ENCODE peak calls at places on chromosomes 13 and 19, in four cellular contexts. C is Calu3, Y is RWPE1, M is tibial nerve. K is an unnamed sample.

GRCh38 chr13:49976314-49977258 is 20.3 kb upstream of the TRIM13 start:
- DNase-seq in C (peak), Y (peak), M (peak), K (peak)

GRCh38 chr19:43575955-43576451 is 402 bp downstream of the PINLYP start:
- DNase-seq in C (no peak), Y (no peak), M (no peak), K (no peak)

GRCh38 chr13:85755123-85755522 is 44.1 kb downstream of the SLITRK6 start:
- DNase-seq in C (no peak), Y (no peak), M (no peak), K (no peak)

GRCh38 chr19:9008667-9009066 is 1.5 kb downstream of the MUC16 start:
- DNase-seq in C (no peak), Y (no peak), M (no peak), K (no peak)

GRCh38 chr19:24054044-24054935 is 32.7 kb upstream of the ZNF254 start:
- DNase-seq in C (no peak), Y (peak), M (no peak), K (no peak)

GRCh38 chr13:27474751-27475268 is 24.4 kb upstream of the MTIF3 start:
- DNase-seq in C (no peak), Y (no peak), M (no peak), K (no peak)

GRCh38 chr19:8592231-8593009 is 15.2 kb upstream of the MYO1F start:
- DNase-seq in C (no peak), Y (peak), M (peak), K (peak)

GRCh38 chr13:27551563-27551962 is 68.8 kb downstream of the LNX2 start:
- DNase-seq in C (no peak), Y (no peak), M (no peak), K (no peak)

GRCh38 chr19:17721821-17722220 is 2.5 kb downstream of the MAP1S start:
- DNase-seq in C (no peak), Y (no peak), M (peak), K (no peak)

GRCh38 chr13:78121459-78122348 is 203.1 kb upstream of the EDNRB start:
- DNase-seq in C (peak), Y (peak), M (no peak), K (peak)

GRCh38 chr19:9877775-9878510 is 42.8 kb downstream of the PIN1 start:
- DNase-seq in C (no peak), Y (peak), M (no peak), K (no peak)

GRCh38 chr19:46718157-46718933 is 1.4 kb upstream of the PRKD2 start:
- DNase-seq in C (peak), Y (peak), M (no peak), K (peak)

DNA sequence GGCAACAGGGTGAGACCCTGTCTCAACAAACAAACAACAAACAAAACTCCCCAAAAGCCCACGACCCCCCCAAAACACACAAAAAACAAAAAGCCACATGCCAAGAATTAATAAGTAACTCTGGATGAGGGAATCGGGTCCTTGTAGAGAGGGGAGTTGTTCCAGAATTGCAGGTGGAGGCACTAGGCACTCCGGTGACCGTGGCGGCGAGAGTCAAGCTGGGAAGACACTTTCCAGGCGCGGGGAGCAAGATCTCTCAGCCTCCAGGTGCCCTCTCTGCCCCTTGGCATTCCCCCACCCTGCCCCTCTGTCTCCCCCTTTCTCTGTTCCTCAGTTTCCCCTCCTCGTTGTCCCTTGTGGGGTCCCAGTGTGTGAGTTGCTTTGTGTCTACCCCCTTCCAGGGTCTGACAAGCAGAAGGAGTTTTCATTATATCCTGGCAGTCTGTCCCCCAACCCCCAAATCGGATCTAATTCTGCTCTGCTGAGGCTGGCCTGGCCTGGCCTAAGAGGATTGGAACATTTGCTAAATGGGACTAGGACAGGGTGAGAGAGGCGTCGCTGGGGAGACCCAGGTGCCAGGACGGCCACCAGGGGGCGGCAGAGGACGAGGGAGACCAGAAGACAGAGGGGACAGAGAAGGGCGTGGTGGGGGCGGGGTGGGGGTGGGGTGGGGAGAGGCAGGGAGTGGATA is 8.3 kb upstream of the CRX start:
- DNase-seq in C (peak), Y (peak), M (peak), K (peak)
- TF ChIP-seq CTCF in C (peak), Y (peak), M (peak), K (peak)

GRCh38 chr19:42311612-42312160 is 1.4 kb upstream of the TMEM145 start:
- DNase-seq in C (no peak), Y (no peak), M (no peak), K (no peak)
- TF ChIP-seq CTCF in C (no peak), Y (no peak), M (no peak), K (no peak)

GRCh38 chr19:50518091-50519005 is 4.6 kb upstream of the ASPDH start:
- DNase-seq in C (no peak), Y (no peak), M (no peak), K (no peak)
- TF ChIP-seq CTCF in C (no peak), Y (peak), M (no peak), K (no peak)

DNA sequence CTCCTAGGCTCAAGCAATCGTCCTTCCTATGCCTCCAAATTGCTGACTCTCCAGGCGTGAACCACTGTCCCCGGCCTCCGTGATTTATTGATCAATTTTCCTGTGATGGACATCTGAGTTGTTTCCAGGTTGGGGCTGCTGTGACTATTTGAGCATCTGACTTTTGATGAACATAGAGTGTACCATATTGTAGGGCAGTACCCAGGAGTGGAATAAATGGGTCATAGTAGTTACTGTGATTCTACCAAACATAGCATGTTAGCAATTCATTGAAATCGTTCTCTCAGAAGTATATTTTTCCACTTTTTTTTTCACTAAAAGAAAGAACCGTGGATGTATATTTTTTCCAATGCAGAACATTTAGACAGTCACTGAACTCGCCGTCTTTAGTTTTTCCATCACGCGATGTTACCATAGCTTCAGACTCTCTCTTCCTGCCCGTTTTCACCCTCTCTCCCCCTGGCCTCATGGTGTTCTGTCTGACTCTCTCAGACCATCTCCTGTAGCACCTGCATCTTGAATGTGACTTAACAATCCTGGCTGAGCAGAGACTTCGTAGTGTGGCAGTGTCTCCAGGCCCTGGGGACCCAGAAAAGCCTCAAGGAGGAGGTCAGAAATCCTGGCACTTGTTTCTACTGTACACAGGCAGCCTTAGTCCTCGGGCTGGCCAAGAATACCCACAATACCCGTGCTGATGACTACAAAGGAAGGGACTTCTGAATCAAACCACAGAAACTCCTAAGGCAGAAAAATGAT is 3.2 kb upstream of the RASGRP4 start:
- DNase-seq in C (no peak), Y (no peak), M (no peak), K (no peak)
- TF ChIP-seq CTCF in C (no peak), Y (no peak), M (no peak), K (no peak)

GRCh38 chr13:59259416-59260000 is 904.2 kb downstream of the DIAPH3 start:
- DNase-seq in C (no peak), Y (no peak), M (no peak), K (no peak)

GRCh38 chr13:59263531-59263930 is 900.2 kb downstream of the DIAPH3 start:
- DNase-seq in C (no peak), Y (no peak), M (no peak), K (no peak)

GRCh38 chr13:59266478-59267063 is 897.2 kb downstream of the DIAPH3 start:
- DNase-seq in C (no peak), Y (no peak), M (no peak), K (no peak)

DNA sequence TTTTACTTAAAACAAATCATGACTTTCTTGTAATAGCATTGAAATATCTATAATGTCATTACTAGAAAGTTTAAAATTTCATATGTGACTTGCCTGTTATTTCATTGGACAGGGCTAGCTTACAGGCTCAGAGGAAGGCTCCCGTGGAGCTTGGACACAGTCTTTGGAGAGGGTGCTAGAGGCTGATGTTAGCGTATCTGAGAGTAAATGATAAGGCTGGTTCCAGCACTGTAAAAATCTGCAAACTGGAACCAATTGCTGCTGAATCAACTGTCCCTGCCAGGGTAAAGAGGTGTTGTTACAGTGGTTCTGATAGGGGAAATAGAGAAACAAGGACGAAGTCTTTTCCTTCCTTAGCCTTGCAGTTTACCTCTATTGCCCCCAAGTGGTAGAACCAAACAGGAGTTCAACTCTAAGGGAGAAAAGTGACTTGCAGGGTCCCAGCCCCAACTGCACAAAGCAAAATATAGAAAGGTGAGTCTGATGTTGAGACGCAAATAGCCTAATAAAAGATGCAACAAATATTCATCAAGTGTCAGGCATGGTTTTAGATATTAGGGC is 901.7 kb downstream of the DIAPH3 start:
- DNase-seq in C (no peak), Y (no peak), M (no peak), K (no peak)
- TF ChIP-seq CTCF in C (no peak), Y (no peak), M (no peak), K (no peak)

K was measured in GM10248.